ENCODE peak calls at places on chromosomes 1 and 21, in seven cellular contexts. One of them, this sample, is unnamed.
A peak's percentile ranks its signal among the peaks of the same experiment; 100 is the strongest.

GRCh38 chr1:233406994-233407631 is 79.6 kb downstream of the MAP3K21 start:
- DNase-seq in ACHN: no peak
- DNase-seq in Peyer's patch: no peak
- DNase-seq in stomach: no peak
- DNase-seq in T-helper 2 cell: no peak
- DNase-seq in lung: no peak
- DNase-seq in HEK293T: no peak
- DNase-seq in this sample: no peak

GRCh38 chr1:22522221-22522743 is 41.0 kb upstream of the EPHA8 start:
- DNase-seq in T-helper 2 cell: no peak
- DNase-seq in ACHN: no peak
- DNase-seq in Peyer's patch: no peak
- DNase-seq in lung: no peak
- DNase-seq in HEK293T: no peak
- DNase-seq in stomach: no peak
- DNase-seq in this sample: no peak

GRCh38 chr1:79845951-79846350 is 839.4 kb upstream of the ADGRL4 start:
- DNase-seq in HEK293T: no peak
- DNase-seq in T-helper 2 cell: no peak
- DNase-seq in ACHN: no peak
- DNase-seq in stomach: no peak
- DNase-seq in Peyer's patch: no peak
- DNase-seq in lung: no peak
- DNase-seq in this sample: no peak

GRCh38 chr1:26696645-26697440 is 1.0 kb downstream of the ARID1A start:
- DNase-seq in stomach: peak; percentile 40
- DNase-seq in Peyer's patch: peak; percentile 71
- DNase-seq in HEK293T: no peak
- DNase-seq in ACHN: no peak
- DNase-seq in lung: peak; percentile 45
- DNase-seq in T-helper 2 cell: peak; percentile 71
- DNase-seq in this sample: no peak

GRCh38 chr1:47409311-47410085 is 6.6 kb upstream of the FOXE3 start:
- DNase-seq in HEK293T: no peak
- DNase-seq in T-helper 2 cell: no peak
- DNase-seq in stomach: no peak
- DNase-seq in Peyer's patch: no peak
- DNase-seq in ACHN: no peak
- DNase-seq in lung: peak; percentile 33
- DNase-seq in this sample: no peak

GRCh38 chr1:169287280-169287679 is 80.3 kb downstream of the NME7 start:
- DNase-seq in stomach: no peak
- DNase-seq in HEK293T: no peak
- DNase-seq in lung: no peak
- DNase-seq in Peyer's patch: no peak
- DNase-seq in ACHN: no peak
- DNase-seq in T-helper 2 cell: no peak
- DNase-seq in this sample: no peak

GRCh38 chr21:45427331-45428271 is 22.6 kb downstream of the COL18A1 start:
- DNase-seq in T-helper 2 cell: no peak
- DNase-seq in HEK293T: no peak
- DNase-seq in stomach: peak; percentile 36
- DNase-seq in ACHN: peak; percentile 94
- DNase-seq in lung: no peak
- DNase-seq in Peyer's patch: no peak
- DNase-seq in this sample: no peak

GRCh38 chr1:214615871-214616270 is 12.9 kb downstream of the CENPF start:
- DNase-seq in ACHN: no peak
- DNase-seq in lung: no peak
- DNase-seq in HEK293T: no peak
- DNase-seq in stomach: no peak
- DNase-seq in T-helper 2 cell: no peak
- DNase-seq in Peyer's patch: no peak
- DNase-seq in this sample: no peak

GRCh38 chr1:18818036-18818435 is 41.4 kb downstream of the TAS1R2 start:
- DNase-seq in lung: no peak
- DNase-seq in Peyer's patch: no peak
- DNase-seq in ACHN: no peak
- DNase-seq in HEK293T: no peak
- DNase-seq in T-helper 2 cell: no peak
- DNase-seq in stomach: no peak
- DNase-seq in this sample: peak; percentile 42

GRCh38 chr1:63557365-63557987 is 34.2 kb downstream of the EFCAB7 start:
- DNase-seq in Peyer's patch: no peak
- DNase-seq in stomach: no peak
- DNase-seq in HEK293T: peak; percentile 56
- DNase-seq in ACHN: peak; percentile 55
- DNase-seq in T-helper 2 cell: no peak
- DNase-seq in lung: no peak
- DNase-seq in this sample: no peak

GRCh38 chr1:33274446-33274845 is 18.2 kb downstream of the ZNF362 start:
- DNase-seq in Peyer's patch: no peak
- DNase-seq in stomach: no peak
- DNase-seq in lung: no peak
- DNase-seq in HEK293T: no peak
- DNase-seq in T-helper 2 cell: no peak
- DNase-seq in ACHN: no peak
- DNase-seq in this sample: peak; percentile 60

GRCh38 chr1:20325407-20325737 is 34.7 kb downstream of the VWA5B1 start:
- DNase-seq in lung: no peak
- DNase-seq in Peyer's patch: no peak
- DNase-seq in HEK293T: no peak
- DNase-seq in T-helper 2 cell: no peak
- DNase-seq in ACHN: no peak
- DNase-seq in stomach: no peak
- DNase-seq in this sample: no peak

GRCh38 chr1:188122646-188123045 is 1293.9 kb downstream of the PLA2G4A start:
- DNase-seq in HEK293T: no peak
- DNase-seq in stomach: no peak
- DNase-seq in lung: no peak
- DNase-seq in Peyer's patch: no peak
- DNase-seq in ACHN: no peak
- DNase-seq in T-helper 2 cell: no peak
- DNase-seq in this sample: no peak

GRCh38 chr1:57824535-57824934 is 400.7 kb upstream of the DAB1 start:
- DNase-seq in T-helper 2 cell: no peak
- DNase-seq in ACHN: no peak
- DNase-seq in Peyer's patch: no peak
- DNase-seq in HEK293T: no peak
- DNase-seq in stomach: no peak
- DNase-seq in lung: no peak
- DNase-seq in this sample: no peak

GRCh38 chr1:26598890-26599289 is 69.3 kb downstream of the RPS6KA1 start:
- DNase-seq in ACHN: no peak
- DNase-seq in stomach: no peak
- DNase-seq in Peyer's patch: no peak
- DNase-seq in lung: no peak
- DNase-seq in HEK293T: no peak
- DNase-seq in T-helper 2 cell: no peak
- DNase-seq in this sample: no peak

GRCh38 chr1:214623430-214623829 is 20.4 kb downstream of the CENPF start:
- DNase-seq in T-helper 2 cell: no peak
- DNase-seq in Peyer's patch: no peak
- DNase-seq in ACHN: peak; percentile 22
- DNase-seq in stomach: no peak
- DNase-seq in lung: no peak
- DNase-seq in HEK293T: no peak
- DNase-seq in this sample: no peak

GRCh38 chr1:179142889-179143299 is 61.0 kb downstream of the TOR3A start:
- DNase-seq in T-helper 2 cell: no peak
- DNase-seq in HEK293T: no peak
- DNase-seq in lung: no peak
- DNase-seq in Peyer's patch: no peak
- DNase-seq in ACHN: peak; percentile 99
- DNase-seq in stomach: no peak
- DNase-seq in this sample: no peak

GRCh38 chr1:169044296-169044695 is 62.2 kb upstream of the ATP1B1 start:
- DNase-seq in T-helper 2 cell: no peak
- DNase-seq in ACHN: peak; percentile 11
- DNase-seq in HEK293T: no peak
- DNase-seq in lung: no peak
- DNase-seq in Peyer's patch: no peak
- DNase-seq in stomach: no peak
- DNase-seq in this sample: no peak

GRCh38 chr21:42421018-42421793 is 17.5 kb downstream of the UBASH3A start:
- DNase-seq in Peyer's patch: no peak
- DNase-seq in T-helper 2 cell: no peak
- DNase-seq in HEK293T: no peak
- DNase-seq in ACHN: no peak
- DNase-seq in lung: no peak
- DNase-seq in stomach: no peak
- DNase-seq in this sample: no peak

GRCh38 chr1:60535713-60536112 is 462.1 kb upstream of the C1orf87 start:
- DNase-seq in Peyer's patch: no peak
- DNase-seq in ACHN: no peak
- DNase-seq in lung: no peak
- DNase-seq in T-helper 2 cell: no peak
- DNase-seq in stomach: no peak
- DNase-seq in HEK293T: no peak
- DNase-seq in this sample: no peak

GRCh38 chr1:149917590-149918144 is at the start of gene SV2A:
- DNase-seq in stomach: peak; percentile 29
- DNase-seq in HEK293T: peak; percentile 68
- DNase-seq in lung: no peak
- DNase-seq in ACHN: peak; percentile 71
- DNase-seq in T-helper 2 cell: peak; percentile 42
- DNase-seq in Peyer's patch: no peak
- DNase-seq in this sample: peak; percentile 81

GRCh38 chr1:19210772-19211549 is 895 bp upstream of the UBR4 start:
- DNase-seq in HEK293T: no peak
- DNase-seq in ACHN: peak; percentile 19
- DNase-seq in Peyer's patch: no peak
- DNase-seq in T-helper 2 cell: no peak
- DNase-seq in lung: no peak
- DNase-seq in stomach: no peak
- DNase-seq in this sample: peak; percentile 29

GRCh38 chr1:110556471-110556807 is 37.5 kb upstream of the KCNA10 start:
- DNase-seq in Peyer's patch: no peak
- DNase-seq in T-helper 2 cell: no peak
- DNase-seq in ACHN: no peak
- DNase-seq in lung: no peak
- DNase-seq in stomach: no peak
- DNase-seq in HEK293T: no peak
- DNase-seq in this sample: no peak

GRCh38 chr1:160261526-160261877 is 847 bp downstream of the DCAF8 start:
- DNase-seq in HEK293T: peak; percentile 41
- DNase-seq in stomach: peak; percentile 45
- DNase-seq in ACHN: peak; percentile 74
- DNase-seq in T-helper 2 cell: peak; percentile 66
- DNase-seq in Peyer's patch: no peak
- DNase-seq in lung: peak; percentile 42
- DNase-seq in this sample: peak; percentile 87

GRCh38 chr1:231522931-231523642 is 5.4 kb upstream of the TSNAX start:
- DNase-seq in ACHN: no peak
- DNase-seq in lung: no peak
- DNase-seq in Peyer's patch: no peak
- DNase-seq in HEK293T: no peak
- DNase-seq in T-helper 2 cell: no peak
- DNase-seq in stomach: no peak
- DNase-seq in this sample: no peak